ENCODE peak calls at places on chromosomes 7 and 10, in eight cellular contexts. J, Y, S, I, Q, Z, N and D are unnamed samples.

GRCh38 chr10:132065491-132066105 is at the start of gene JAKMIP3:
- DNase-seq in Z (no peak), J (peak; percentile 82), N (peak; percentile 45), Q (peak; percentile 32), Y (peak; percentile 36), S (peak; percentile 51), I (peak; percentile 96), D (no peak)

GRCh38 chr7:41188163-41189130 is 514.4 kb downstream of the INHBA start:
- DNase-seq in I (peak; percentile 88), Y (no peak), J (no peak), N (no peak), Z (no peak), Q (no peak), S (no peak), D (no peak)

GRCh38 chr7:131618391-131618790 is 62.0 kb upstream of the PODXL start:
- DNase-seq in Y (no peak), Z (no peak), J (no peak), N (no peak), I (no peak), S (no peak), Q (no peak), D (no peak)

GRCh38 chr10:119412831-119413737 is 129.4 kb downstream of the RGS10 start:
- DNase-seq in I (peak; percentile 72), Z (no peak), J (no peak), Q (no peak), S (no peak), Y (no peak), N (no peak), D (no peak)

GRCh38 chr7:129577881-129578462 is 33.5 kb upstream of the NRF1 start:
- DNase-seq in I (no peak), Y (no peak), J (no peak), N (no peak), Q (no peak), S (no peak), Z (no peak), D (no peak)

GRCh38 chr10:93512565-93512964 is 16.2 kb downstream of the CEP55 start:
- DNase-seq in Q (no peak), Z (no peak), S (no peak), N (no peak), I (peak; percentile 91), Y (no peak), J (no peak), D (no peak)

GRCh38 chr7:71133232-71133622 is 1.3 kb downstream of the GALNT17 start:
- DNase-seq in Q (no peak), S (no peak), N (no peak), Y (no peak), Z (no peak), J (no peak), I (no peak), D (no peak)

GRCh38 chr10:52578871-52579405 is 193.6 kb downstream of the MBL2 start:
- DNase-seq in Q (no peak), N (no peak), Y (no peak), J (no peak), I (peak; percentile 77), Z (no peak), S (no peak), D (no peak)

GRCh38 chr7:98836811-98837631 is 32.8 kb downstream of the TMEM130 start:
- DNase-seq in N (peak; percentile 32), S (peak; percentile 31), J (peak; percentile 67), Y (no peak), Q (peak; percentile 21), I (peak; percentile 28), Z (peak; percentile 59), D (no peak)

GRCh38 chr7:112361154-112361553 is 89.1 kb upstream of the IFRD1 start:
- DNase-seq in J (no peak), S (no peak), Z (no peak), Q (no peak), I (no peak), Y (peak; percentile 67), N (no peak), D (no peak)

GRCh38 chr7:561631-562393 is 42.2 kb upstream of the PDGFA start:
- DNase-seq in Z (no peak), S (peak; percentile 91), I (no peak), Y (no peak), J (no peak), N (no peak), Q (peak; percentile 70), D (peak; percentile 87)

GRCh38 chr7:31145339-31145738 is 93.2 kb downstream of the ADCYAP1R1 start:
- DNase-seq in Z (no peak), S (no peak), Y (no peak), N (no peak), Q (no peak), I (no peak), J (peak; percentile 23), D (no peak)

GRCh38 chr7:1418505-1419309 is 40.6 kb downstream of the MICALL2 start:
- DNase-seq in Q (no peak), S (no peak), Y (no peak), I (peak; percentile 13), J (peak; percentile 77), Z (peak; percentile 94), N (no peak), D (no peak)

GRCh38 chr7:27096756-27097514 is 1.1 kb upstream of the HOXA1 start:
- DNase-seq in Y (no peak), Q (peak; percentile 52), J (no peak), I (peak; percentile 64), Z (no peak), N (no peak), S (no peak), D (peak; percentile 88)

GRCh38 chr7:5442757-5443305 is 19.2 kb upstream of the TNRC18 start:
- DNase-seq in S (no peak), Q (no peak), I (no peak), Z (no peak), J (no peak), N (no peak), Y (no peak), D (no peak)

GRCh38 chr7:41695661-41696322 is 7.1 kb downstream of the INHBA start:
- DNase-seq in Z (no peak), J (peak; percentile 14), S (no peak), N (no peak), Q (no peak), I (peak; percentile 87), Y (no peak), D (no peak)

GRCh38 chr7:33537078-33537477 is 368.3 kb upstream of the BMPER start:
- DNase-seq in Q (no peak), N (no peak), Y (no peak), S (no peak), Z (no peak), I (no peak), J (no peak), D (no peak)

GRCh38 chr10:76080991-76081390 is 649.6 kb downstream of the LRMDA start:
- DNase-seq in I (peak; percentile 15), J (no peak), Q (no peak), Y (no peak), S (no peak), N (no peak), Z (no peak), D (no peak)

GRCh38 chr7:81211617-81212016 is 292.8 kb upstream of the SEMA3C start:
- DNase-seq in S (no peak), N (no peak), I (peak; percentile 60), Q (no peak), J (no peak), Y (no peak), Z (no peak), D (no peak)

GRCh38 chr10:112456533-112456932 is 9.5 kb downstream of the VTI1A start:
- DNase-seq in N (no peak), Y (no peak), Z (no peak), I (no peak), J (no peak), Q (no peak), S (no peak), D (no peak)

GRCh38 chr10:104824378-104825006 is 183.4 kb downstream of the SORCS3 start:
- DNase-seq in N (peak; percentile 22), Z (peak; percentile 22), I (no peak), Q (no peak), Y (no peak), J (peak; percentile 21), S (no peak), D (no peak)

DNA sequence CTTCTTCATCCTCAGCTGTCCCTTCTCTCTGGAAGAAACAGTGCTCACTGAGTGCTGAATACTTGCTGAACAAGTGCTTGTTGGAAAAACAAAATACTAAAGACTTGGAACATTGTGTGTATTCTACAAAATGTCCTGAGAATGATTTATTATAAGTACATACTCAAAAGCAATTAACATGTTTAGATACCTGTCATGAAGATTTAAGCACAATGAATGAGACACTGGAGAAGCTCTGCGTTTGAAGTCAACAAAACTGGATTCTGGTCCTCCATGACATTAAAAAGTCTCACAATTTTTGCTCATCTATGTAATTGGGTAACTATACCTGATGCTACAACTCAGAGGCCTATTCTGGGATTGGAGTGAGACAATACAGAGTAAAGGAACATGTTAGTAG is 34.8 kb upstream of the LAMB1 start:
- DNase-seq in I (no peak), Y (no peak), S (no peak), Q (no peak), J (no peak), N (no peak), Z (no peak), D (no peak)
- H3K4me3 ChIP-seq in I (no peak overlapping the region), Y (no peak overlapping the region), S (no peak overlapping the region), Q (no peak overlapping the region), J (no peak overlapping the region), N (no peak overlapping the region), Z (no peak overlapping the region), D (no peak overlapping the region)

DNA sequence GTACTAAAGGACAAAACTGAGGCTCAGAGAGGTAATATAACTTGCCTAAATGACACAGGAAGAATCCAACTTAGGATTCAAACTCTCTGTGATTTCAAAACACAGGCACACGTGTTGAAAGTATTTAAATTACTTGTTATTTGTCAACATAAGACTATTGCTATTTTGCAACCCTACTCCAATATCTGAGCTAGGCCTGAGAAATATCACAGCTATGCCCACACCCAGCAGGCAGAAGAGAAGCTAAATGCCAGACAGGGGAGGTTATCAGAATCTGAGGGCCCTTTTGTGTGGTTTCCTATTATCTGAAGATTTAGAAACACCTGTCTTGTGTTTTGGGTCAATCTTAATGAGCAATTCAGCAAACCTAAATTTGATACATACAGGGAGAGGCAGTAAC is 204.2 kb downstream of the ANK3 start:
- DNase-seq in S (no peak), Z (no peak), Y (no peak), N (no peak), J (no peak), Q (no peak), I (no peak), D (no peak)
- TF ChIP-seq POLR2A in S (no peak), Z (no peak), Y (no peak), N (no peak), J (no peak), Q (no peak), I (no peak), D (no peak)

GRCh38 chr10:105837951-105838350 is 1196.9 kb downstream of the SORCS3 start:
- DNase-seq in N (no peak), Y (no peak), Q (no peak), Z (no peak), J (no peak), S (no peak), I (no peak), D (no peak)
- H3K4me3 ChIP-seq in N (peak overlapping the region; percentile 10), Y (peak overlapping the region; percentile 58), Q (no peak overlapping the region), Z (no peak overlapping the region), J (peak overlapping the region; percentile 27), S (no peak overlapping the region), I (no peak overlapping the region), D (peak overlapping the region; percentile 39)

GRCh38 chr10:95505084-95505610 is 56.0 kb downstream of the SORBS1 start:
- DNase-seq in I (no peak), N (no peak), S (no peak), J (no peak), Y (no peak), Z (no peak), Q (no peak), D (no peak)
- TF ChIP-seq POLR2A in I (no peak), N (no peak), S (no peak), J (no peak), Y (no peak), Z (no peak), Q (no peak), D (no peak)